ENCODE peak calls at places on chromosome 14, in eight cellular contexts. L is psoas muscle; G is KBM-7; K is CD8-positive, alpha-beta T cell; Y is NCI-H1092; Z is OCI-M1; N is A549; J is choroid plexus epithelial cell. W is an unnamed sample.

GRCh38 chr14:23182372-23183014 is 967 bp downstream of the SLC7A8 start:
- DNase-seq in Z (no peak), K (peak), L (peak), N (no peak), G (no peak), Y (no peak), J (no peak), W (no peak)

GRCh38 chr14:100144645-100144995 is 14.8 kb downstream of the DEGS2 start:
- DNase-seq in N (no peak), J (no peak), L (no peak), G (no peak), Z (no peak), K (no peak), Y (no peak), W (no peak)

GRCh38 chr14:100824156-100824555 is 1.8 kb upstream of the MEG3 start:
- DNase-seq in L (peak), Y (no peak), N (no peak), Z (no peak), K (no peak), G (no peak), J (peak), W (peak)

GRCh38 chr14:90429236-90429635 is 32.4 kb downstream of the CALM1 start:
- DNase-seq in Y (no peak), Z (no peak), L (no peak), J (no peak), K (no peak), G (no peak), N (no peak), W (no peak)

GRCh38 chr14:100554082-100554677 is 33.0 kb downstream of the BEGAIN start:
- DNase-seq in G (peak), N (no peak), K (no peak), Y (no peak), J (no peak), L (no peak), Z (peak), W (no peak)

GRCh38 chr14:94122438-94122837 is 7.0 kb downstream of the IFI27L2 start:
- DNase-seq in J (no peak), Y (no peak), K (no peak), G (no peak), N (no peak), Z (no peak), L (no peak), W (no peak)

GRCh38 chr14:68042591-68043210 is 223.1 kb downstream of the RAD51B start:
- DNase-seq in J (peak), Y (no peak), Z (no peak), L (no peak), N (no peak), K (no peak), G (no peak), W (no peak)

GRCh38 chr14:103828315-103828967 is 18.9 kb downstream of the PPP1R13B start:
- DNase-seq in Y (no peak), K (no peak), J (peak), G (no peak), Z (peak), N (no peak), L (no peak), W (peak)

GRCh38 chr14:36212577-36212976 is 36.1 kb upstream of the PTCSC3 start:
- DNase-seq in N (no peak), Y (no peak), J (no peak), L (no peak), Z (no peak), G (no peak), K (no peak), W (no peak)

GRCh38 chr14:96902004-96902403 is 104.8 kb downstream of the VRK1 start:
- DNase-seq in G (no peak), K (no peak), L (no peak), N (no peak), Z (no peak), Y (peak), J (no peak), W (no peak)

GRCh38 chr14:76101384-76101783 is 50.3 kb upstream of the GPATCH2L start:
- DNase-seq in J (peak), L (no peak), Z (no peak), K (no peak), G (no peak), N (no peak), Y (no peak), W (no peak)

GRCh38 chr14:106564058-106564643 is 1037.8 kb downstream of the TMEM121 start:
- DNase-seq in G (peak), Z (peak), K (peak), Y (no peak), N (peak), L (no peak), J (no peak), W (no peak)

GRCh38 chr14:46574236-46574970 is 77.2 kb downstream of the RPL10L start:
- DNase-seq in N (no peak), Y (no peak), K (no peak), J (peak), G (peak), L (no peak), Z (no peak), W (peak)

GRCh38 chr14:104386281-104386841 is 193.2 kb upstream of the C14orf180 start:
- DNase-seq in J (no peak), K (no peak), G (no peak), Z (no peak), Y (no peak), L (no peak), N (no peak), W (no peak)

GRCh38 chr14:75928587-75929230 is 53.1 kb downstream of the TGFB3 start:
- DNase-seq in N (no peak), Y (no peak), L (no peak), Z (no peak), K (no peak), J (peak), G (no peak), W (peak)

W was measured in dermis blood vessel endothelial cell.